ENCODE peak calls at places on chromosomes 6 and 20, in nine cellular contexts. A is GM12865, Q is brain microvascular endothelial cell, I is heart right ventricle, D is HFFc6, F is AG09319, H is neural crest cell, M is transverse colon, T is fibroblast of mammary gland. E is an unnamed sample.

GRCh38 chr20:51456511-51457280 is 85.8 kb downstream of the NFATC2 start:
- DNase-seq in A (no peak), Q (peak), I (peak), D (peak), F (peak), H (no peak), M (peak), T (peak), E (peak)

GRCh38 chr6:3538536-3538935 is 81.7 kb upstream of the SLC22A23 start:
- DNase-seq in A (no peak), Q (no peak), I (no peak), D (no peak), F (no peak), H (no peak), M (no peak), T (no peak), E (no peak)

GRCh38 chr6:142903806-142904205 is 41.2 kb downstream of the HIVEP2 start:
- DNase-seq in A (no peak), Q (no peak), I (no peak), D (no peak), F (no peak), H (no peak), M (no peak), T (peak), E (no peak)

GRCh38 chr6:165831812-165832470 is 168.9 kb upstream of the PDE10A start:
- DNase-seq in A (no peak), Q (no peak), I (no peak), D (no peak), F (no peak), H (no peak), M (no peak), T (no peak), E (no peak)

GRCh38 chr20:57991211-57991841 is 237.1 kb downstream of the ANKRD60 start:
- DNase-seq in A (no peak), Q (no peak), I (no peak), D (peak), F (peak), H (no peak), M (peak), T (peak), E (no peak)

GRCh38 chr20:62602550-62602949 is 39.8 kb upstream of the SLCO4A1 start:
- DNase-seq in A (no peak), Q (no peak), I (no peak), D (no peak), F (no peak), H (no peak), M (peak), T (no peak), E (no peak)

GRCh38 chr6:137850816-137851602 is 16.1 kb upstream of the TNFAIP3 start:
- DNase-seq in A (no peak), Q (no peak), I (no peak), D (no peak), F (no peak), H (no peak), M (no peak), T (no peak), E (no peak)

GRCh38 chr6:133254552-133255228 is 13.5 kb downstream of the EYA4 start:
- DNase-seq in A (no peak), Q (no peak), I (no peak), D (no peak), F (no peak), H (no peak), M (no peak), T (peak), E (no peak)

GRCh38 chr6:159633196-159633595 is 59.8 kb downstream of the SOD2 start:
- DNase-seq in A (peak), Q (peak), I (no peak), D (peak), F (no peak), H (no peak), M (no peak), T (peak), E (no peak)
- TF ChIP-seq CTCF in A (peak), Q (peak), I (peak), D (peak), F (peak), H (peak), M (no peak), T (peak), E (peak)

DNA sequence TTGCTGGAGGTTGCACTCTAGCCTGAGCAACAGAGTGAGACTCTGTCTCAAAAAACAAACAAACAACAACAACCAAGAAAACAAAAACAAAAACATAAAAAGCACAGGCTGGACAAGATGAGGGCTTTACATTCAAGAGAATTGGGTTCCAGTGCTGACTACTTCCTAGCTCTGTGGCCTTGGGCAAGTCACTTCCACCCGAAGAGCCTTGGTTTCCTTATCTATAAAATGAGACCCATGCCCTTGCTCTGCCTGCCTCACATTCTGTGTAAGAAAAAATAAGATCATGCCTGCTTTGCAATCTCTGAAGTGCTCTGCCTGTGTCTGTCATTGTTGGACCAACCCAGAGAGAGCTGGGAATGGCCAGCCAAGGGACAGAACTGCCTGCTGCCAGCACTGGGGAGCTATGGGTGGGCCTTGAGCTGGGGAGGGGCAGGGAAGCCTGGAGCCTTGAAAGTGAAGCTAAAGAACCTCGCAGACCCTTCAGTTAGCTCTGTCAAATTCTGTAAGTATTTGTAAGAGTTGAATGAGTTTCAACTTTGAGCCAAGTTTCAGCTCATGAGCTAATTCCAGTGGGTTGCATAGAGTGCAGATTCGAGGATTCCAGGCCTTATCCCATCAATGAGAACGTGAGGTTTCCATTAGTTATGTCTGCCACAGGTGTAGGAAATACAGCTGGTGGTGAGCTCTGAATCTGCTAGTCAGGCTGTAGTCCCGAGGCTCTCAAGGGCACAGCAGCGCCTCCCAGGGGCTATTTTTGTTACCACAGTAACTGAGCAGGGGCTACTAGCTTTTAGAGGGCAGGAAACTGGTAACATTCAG is 93.2 kb downstream of the DLGAP4 start:
- DNase-seq in A (peak), Q (peak), I (peak), D (no peak), F (no peak), H (peak), M (peak), T (peak), E (no peak)
- TF ChIP-seq CTCF in A (peak), Q (peak), I (peak), D (peak), F (peak), H (peak), M (no peak), T (peak), E (no peak)

GRCh38 chr20:37256286-37256685 is 5.3 kb downstream of the GHRH start:
- DNase-seq in A (no peak), Q (no peak), I (no peak), D (no peak), F (no peak), H (no peak), M (no peak), T (no peak), E (no peak)

GRCh38 chr20:37257530-37257929 is 4.1 kb downstream of the GHRH start:
- DNase-seq in A (no peak), Q (no peak), I (no peak), D (no peak), F (no peak), H (no peak), M (no peak), T (no peak), E (no peak)

GRCh38 chr20:37259865-37260264 is 1.7 kb downstream of the GHRH start:
- DNase-seq in A (no peak), Q (no peak), I (no peak), D (no peak), F (no peak), H (no peak), M (no peak), T (no peak), E (no peak)

GRCh38 chr20:37259031-37259430 is 2.6 kb downstream of the GHRH start:
- DNase-seq in A (no peak), Q (no peak), I (no peak), D (no peak), F (no peak), H (no peak), M (no peak), T (no peak), E (no peak)

DNA sequence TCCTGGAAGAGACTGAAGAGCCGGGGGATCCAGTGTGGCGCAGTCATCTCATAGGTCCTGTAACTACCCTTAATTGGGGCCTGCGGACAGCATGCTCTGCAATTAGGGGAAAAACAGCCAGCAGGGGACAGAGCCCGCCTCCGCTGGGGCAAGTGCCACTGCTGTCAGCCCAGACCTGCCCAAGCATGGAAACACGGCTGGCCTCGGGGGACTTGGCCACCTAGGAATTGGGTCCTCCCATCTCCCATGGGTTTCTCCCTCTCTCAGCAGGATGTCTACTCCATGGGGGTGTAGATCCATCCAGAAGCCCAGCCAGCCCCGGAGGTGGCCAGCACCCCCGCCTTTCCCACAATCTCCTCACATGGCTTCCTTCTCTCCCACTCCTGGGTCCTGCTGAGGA is 3.6 kb downstream of the GHRH start:
- DNase-seq in A (no peak), Q (no peak), I (no peak), D (no peak), F (no peak), H (no peak), M (no peak), T (no peak), E (no peak)
- TF ChIP-seq CTCF in A (no peak), Q (no peak), I (no peak), D (no peak), F (no peak), H (no peak), M (no peak), T (no peak), E (no peak)

GRCh38 chr6:13769655-13770053 is 44.7 kb downstream of the MCUR1 start:
- DNase-seq in A (no peak), Q (no peak), I (no peak), D (no peak), F (no peak), H (no peak), M (no peak), T (no peak), E (no peak)
- TF ChIP-seq CTCF in A (no peak), Q (peak), I (peak), D (peak), F (peak), H (peak), M (no peak), T (no peak), E (peak)

GRCh38 chr6:39362487-39362865 is 40.0 kb upstream of the KCNK16 start:
- DNase-seq in A (no peak), Q (peak), I (no peak), D (no peak), F (no peak), H (no peak), M (no peak), T (no peak), E (no peak)
- TF ChIP-seq CTCF in A (peak), Q (peak), I (no peak), D (no peak), F (peak), H (no peak), M (no peak), T (no peak), E (no peak)